ENCODE peak calls at places on chromosomes 1 and 21, in ten cellular contexts. K, L, I, H, R, V, U, C, O and X are unnamed samples. For H3K4me1, the result is how much of the 10 kb centered on the place peaks cover.

GRCh38 chr1:66262233-66262632 is 271.7 kb upstream of the SGIP1 start:
- DNase-seq in K (peak), L (no peak), I (peak), H (no peak), R (peak), V (no peak), U (no peak), C (peak), O (no peak), X (no peak)

GRCh38 chr1:5983361-5984103 is 8.7 kb downstream of the NPHP4 start:
- DNase-seq in K (no peak), L (no peak), I (peak), H (no peak), R (peak), V (no peak), U (no peak), C (no peak), O (no peak), X (no peak)

GRCh38 chr1:96346708-96347107 is 374.9 kb upstream of the PTBP2 start:
- DNase-seq in K (no peak), L (no peak), I (no peak), H (no peak), R (peak), V (no peak), U (no peak), C (no peak), O (no peak), X (no peak)

GRCh38 chr1:37999434-38000232 is 5.7 kb downstream of the FHL3 start:
- DNase-seq in K (no peak), L (no peak), I (no peak), H (no peak), R (peak), V (peak), U (peak), C (no peak), O (no peak), X (no peak)

GRCh38 chr21:45551316-45551715 is 9.1 kb upstream of the SLC19A1 start:
- DNase-seq in K (peak), L (no peak), I (no peak), H (no peak), R (peak), V (peak), U (no peak), C (no peak), O (no peak), X (no peak)

GRCh38 chr1:171142451-171143121 is 42.5 kb upstream of the FMO2 start:
- DNase-seq in K (no peak), L (no peak), I (no peak), H (no peak), R (no peak), V (peak), U (peak), C (no peak), O (no peak), X (no peak)

GRCh38 chr1:16612332-16613172 is 812 bp downstream of the NBPF1 start:
- DNase-seq in K (peak), L (no peak), I (peak), H (peak), R (peak), V (peak), U (peak), C (peak), O (no peak), X (peak)

GRCh38 chr1:33257388-33257758 is 1.1 kb downstream of the ZNF362 start:
- DNase-seq in K (no peak), L (no peak), I (no peak), H (no peak), R (no peak), V (no peak), U (no peak), C (no peak), O (no peak), X (no peak)

GRCh38 chr1:21956720-21957552 is 19.8 kb upstream of the HSPG2 start:
- DNase-seq in K (peak), L (peak), I (peak), H (no peak), R (peak), V (no peak), U (no peak), C (peak), O (peak), X (no peak)

DNA sequence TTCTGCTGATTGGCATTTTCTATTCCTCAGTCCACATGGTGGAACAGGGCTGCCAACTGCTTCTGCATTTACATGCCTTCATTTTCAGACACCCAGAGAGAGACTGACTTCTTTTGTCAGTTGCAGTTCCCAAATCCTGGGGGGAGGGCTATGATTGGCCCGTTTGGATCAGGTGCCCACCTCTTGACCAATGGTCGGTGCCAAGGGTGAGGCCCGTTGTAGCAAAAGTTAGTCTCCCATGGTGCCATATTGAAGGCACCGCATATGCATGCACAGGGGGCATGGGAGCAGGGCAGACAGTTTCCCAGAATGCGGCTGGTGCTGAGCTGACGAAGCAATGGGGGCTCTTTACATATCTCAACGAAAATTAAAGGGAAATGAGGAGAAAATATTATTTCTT is 18.4 kb downstream of the ZBTB18 start:
- DNase-seq in K (no peak), L (no peak), I (no peak), H (no peak), R (no peak), V (no peak), U (no peak), C (no peak), O (no peak), X (no peak)
- H3K4me3 ChIP-seq in K (no peak), L (no peak), I (no peak), H (no peak), R (no peak), V (no peak), U (no peak), C (no peak), O (no peak), X (no peak)

GRCh38 chr1:110509655-110510054 is 9.3 kb downstream of the KCNA10 start:
- DNase-seq in K (no peak), L (no peak), I (no peak), H (no peak), R (no peak), V (no peak), U (no peak), C (no peak), O (no peak), X (no peak)

GRCh38 chr1:110511436-110511835 is 7.5 kb downstream of the KCNA10 start:
- DNase-seq in K (no peak), L (no peak), I (no peak), H (no peak), R (no peak), V (no peak), U (no peak), C (no peak), O (no peak), X (no peak)

GRCh38 chr1:110505596-110505995 is 13.4 kb downstream of the KCNA10 start:
- DNase-seq in K (peak), L (no peak), I (no peak), H (no peak), R (no peak), V (no peak), U (no peak), C (no peak), O (no peak), X (no peak)

GRCh38 chr1:110508038-110508437 is 10.9 kb downstream of the KCNA10 start:
- DNase-seq in K (peak), L (no peak), I (no peak), H (peak), R (no peak), V (no peak), U (peak), C (no peak), O (no peak), X (no peak)

GRCh38 chr1:110508531-110508930 is 10.4 kb downstream of the KCNA10 start:
- DNase-seq in K (no peak), L (no peak), I (no peak), H (no peak), R (no peak), V (no peak), U (no peak), C (no peak), O (no peak), X (no peak)
- H3K4me1 ChIP-seq in K (under half), L (under half), I (under half), H (under half), R (under half), V (under half), U (under half), C (under half), O (under half), X (under half)

DNA sequence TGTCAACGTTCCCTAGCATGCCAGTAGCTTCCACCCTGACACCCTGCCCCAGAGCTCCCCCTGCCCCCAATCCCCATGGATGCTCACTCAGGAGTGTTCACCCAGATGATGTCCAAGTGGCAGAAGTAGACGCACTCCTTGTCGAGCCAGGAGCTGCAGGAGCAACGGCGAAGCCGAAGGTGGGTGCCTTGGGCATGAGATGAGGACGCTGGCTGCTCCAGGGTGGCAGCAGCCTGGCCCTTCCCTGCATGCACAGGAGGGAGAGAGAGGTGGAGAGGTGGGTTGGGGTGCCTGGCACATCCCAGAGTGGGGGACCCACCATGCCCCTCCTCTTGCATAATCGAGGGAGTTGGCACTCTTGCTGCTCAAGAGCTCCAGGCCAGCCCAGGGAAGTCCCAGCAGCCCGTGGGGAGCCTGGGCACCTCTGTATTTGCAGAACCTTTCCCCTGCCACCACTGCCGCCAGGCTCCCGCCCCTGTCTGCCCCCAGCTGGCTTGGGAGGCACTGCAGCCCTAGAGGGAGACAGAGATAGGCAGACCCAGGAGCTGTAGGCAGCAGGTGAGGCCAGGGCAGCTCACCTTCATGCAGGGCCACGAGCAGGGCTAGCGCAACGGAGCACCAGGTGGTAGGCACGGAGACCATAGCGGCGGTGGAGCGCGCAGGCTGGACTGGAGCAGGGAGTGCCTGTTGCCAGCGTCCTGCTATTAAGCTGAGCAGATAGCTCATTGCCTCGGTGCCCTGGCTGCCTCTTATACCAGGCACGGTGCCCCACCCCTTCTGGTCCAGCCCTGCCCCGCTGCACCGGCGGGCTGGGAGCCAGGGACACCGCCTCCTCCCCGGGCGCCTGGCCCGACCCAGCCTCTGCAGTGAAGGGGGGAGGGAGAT is at the start of gene EDN2:
- DNase-seq in K (peak), L (no peak), I (no peak), H (no peak), R (peak), V (peak), U (peak), C (no peak), O (peak), X (no peak)
- H3K4me3 ChIP-seq in K (no peak), L (no peak), I (peak), H (no peak), R (peak), V (no peak), U (no peak), C (peak), O (no peak), X (no peak)

GRCh38 chr1:167648978-167649752 is 19.1 kb downstream of the RCSD1 start:
- DNase-seq in K (no peak), L (no peak), I (no peak), H (no peak), R (no peak), V (no peak), U (no peak), C (no peak), O (no peak), X (no peak)
- H3K4me1 ChIP-seq in K (under half), L (under half), I (under half), H (under half), R (under half), V (under half), U (under half), C (under half), O (under half), X (under half)

DNA sequence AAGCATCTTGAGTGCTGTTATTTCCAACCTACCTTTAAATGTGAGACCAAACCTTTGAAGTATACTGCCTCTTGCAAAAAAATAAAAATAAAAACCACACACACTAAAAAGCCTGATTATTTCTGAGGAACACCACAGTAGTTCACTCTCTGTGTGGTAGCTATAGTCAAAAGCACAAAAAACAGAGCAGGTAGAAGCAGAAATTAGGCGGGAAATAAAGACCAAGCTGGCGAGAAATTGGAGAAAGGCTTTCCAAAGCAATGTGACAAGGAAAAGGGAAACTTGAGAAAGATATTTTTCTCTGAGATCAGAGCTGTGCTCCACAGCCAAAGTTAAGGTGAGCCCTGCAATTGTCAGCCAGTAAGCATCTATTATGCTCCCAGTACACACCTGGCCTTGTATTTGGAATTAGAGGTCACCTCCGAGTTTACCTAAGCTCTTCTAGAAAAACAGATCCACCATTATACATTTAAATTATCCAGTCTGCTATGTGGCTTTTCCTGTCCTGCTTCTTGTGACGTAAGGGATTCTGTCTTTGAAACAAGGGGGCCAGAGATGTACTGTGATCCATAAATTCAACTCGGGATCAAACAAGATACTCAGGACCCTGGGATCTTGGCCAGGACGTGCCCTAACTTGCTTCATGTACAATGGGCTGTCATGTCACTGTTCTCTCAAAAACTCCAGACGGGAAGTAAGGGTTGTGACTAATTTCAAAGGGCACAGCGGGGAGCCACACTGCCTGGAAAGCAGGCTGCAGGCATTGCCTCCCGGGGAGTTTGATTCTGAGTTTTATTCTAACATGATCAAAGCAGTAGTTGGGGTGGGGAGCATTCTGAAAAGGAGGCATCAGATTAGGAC is 39.8 kb upstream of the RAB4A start:
- DNase-seq in K (peak), L (no peak), I (peak), H (peak), R (peak), V (no peak), U (peak), C (no peak), O (no peak), X (peak)
- H3K4me3 ChIP-seq in K (no peak), L (no peak), I (no peak), H (no peak), R (no peak), V (no peak), U (no peak), C (no peak), O (no peak), X (no peak)

GRCh38 chr1:205748398-205749093 is 1.4 kb downstream of the NUCKS1 start:
- DNase-seq in K (peak), L (no peak), I (no peak), H (no peak), R (peak), V (no peak), U (peak), C (no peak), O (peak), X (peak)
- H3K4me1 ChIP-seq in K (under half), L (under half), I (under half), H (under half), R (under half), V (under half), U (under half), C (under half), O (under half), X (under half)

GRCh38 chr1:45507195-45507594 is 7.1 kb downstream of the MMACHC start:
- DNase-seq in K (no peak), L (no peak), I (no peak), H (no peak), R (no peak), V (no peak), U (no peak), C (no peak), O (no peak), X (no peak)

GRCh38 chr1:45503462-45504360 is 3.6 kb downstream of the MMACHC start:
- DNase-seq in K (no peak), L (no peak), I (no peak), H (no peak), R (no peak), V (no peak), U (no peak), C (no peak), O (no peak), X (no peak)

GRCh38 chr1:45499415-45499769 is 481 bp downstream of the CCDC163 start:
- DNase-seq in K (no peak), L (no peak), I (no peak), H (no peak), R (no peak), V (no peak), U (no peak), C (no peak), O (no peak), X (no peak)

GRCh38 chr1:45498279-45498678 is 1.6 kb downstream of the CCDC163 start:
- DNase-seq in K (no peak), L (no peak), I (no peak), H (no peak), R (no peak), V (no peak), U (no peak), C (no peak), O (no peak), X (no peak)

GRCh38 chr1:45501502-45501859 is 1.4 kb downstream of the MMACHC start:
- DNase-seq in K (no peak), L (no peak), I (no peak), H (no peak), R (no peak), V (no peak), U (no peak), C (no peak), O (no peak), X (no peak)
- H3K4me3 ChIP-seq in K (no peak), L (no peak), I (no peak), H (peak), R (no peak), V (no peak), U (peak), C (no peak), O (no peak), X (no peak)

GRCh38 chr1:198932351-198932991 is 293.6 kb downstream of the PTPRC start:
- DNase-seq in K (peak), L (no peak), I (no peak), H (no peak), R (peak), V (no peak), U (no peak), C (no peak), O (no peak), X (peak)

GRCh38 chr1:198929961-198930599 is 291.2 kb downstream of the PTPRC start:
- DNase-seq in K (peak), L (no peak), I (no peak), H (no peak), R (no peak), V (no peak), U (no peak), C (no peak), O (no peak), X (peak)

GRCh38 chr1:198925575-198925974 is 286.7 kb downstream of the PTPRC start:
- DNase-seq in K (no peak), L (no peak), I (no peak), H (no peak), R (no peak), V (no peak), U (no peak), C (no peak), O (no peak), X (no peak)

GRCh38 chr1:198927129-198927528 is 288.3 kb downstream of the PTPRC start:
- DNase-seq in K (no peak), L (no peak), I (no peak), H (no peak), R (no peak), V (no peak), U (no peak), C (no peak), O (no peak), X (no peak)

GRCh38 chr1:198929111-198929604 is 290.3 kb downstream of the PTPRC start:
- DNase-seq in K (no peak), L (no peak), I (no peak), H (no peak), R (no peak), V (no peak), U (no peak), C (no peak), O (no peak), X (no peak)
- H3K4me1 ChIP-seq in K (under half), L (under half), I (under half), H (under half), R (under half), V (under half), U (under half), C (half or more), O (under half), X (under half)

GRCh38 chr21:41952568-41953248 is 1.1 kb downstream of the C2CD2 start:
- DNase-seq in K (peak), L (no peak), I (no peak), H (no peak), R (peak), V (no peak), U (peak), C (no peak), O (no peak), X (peak)
- H3K4me3 ChIP-seq in K (no peak), L (peak), I (peak), H (peak), R (peak), V (peak), U (peak), C (peak), O (no peak), X (peak)

DNA sequence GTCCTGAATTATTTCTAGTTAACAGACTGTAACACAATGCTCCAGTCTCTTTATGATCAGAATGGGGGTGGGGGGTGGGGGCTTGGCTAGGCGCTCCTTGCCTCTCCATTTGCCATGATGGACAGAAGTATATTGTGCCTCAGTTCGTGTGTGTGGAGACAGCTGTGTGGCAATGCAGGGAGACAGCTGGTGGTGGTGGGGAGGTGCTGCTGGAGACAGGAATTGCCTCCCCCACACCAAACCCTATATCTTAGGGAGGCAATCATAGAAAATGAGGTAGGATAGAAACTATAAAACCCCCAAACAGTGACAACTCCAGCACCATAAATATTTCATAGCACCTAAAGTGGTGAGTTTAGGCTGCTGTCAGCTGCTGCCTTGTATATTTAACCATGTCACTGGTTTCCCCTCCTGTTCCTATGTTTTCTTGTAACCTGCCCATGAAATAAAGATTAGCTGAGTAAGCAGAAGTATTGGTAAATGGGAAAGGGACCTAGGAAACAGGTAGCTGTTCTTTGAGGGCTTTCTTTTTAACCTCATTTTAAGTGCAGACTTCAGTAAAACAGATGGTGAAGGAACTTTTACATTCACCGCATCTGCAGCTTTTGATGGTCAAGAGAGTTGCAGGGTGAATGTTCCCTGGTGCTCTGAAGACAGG is 3.4 kb downstream of the PLXNA2 start:
- DNase-seq in K (no peak), L (no peak), I (no peak), H (no peak), R (no peak), V (no peak), U (no peak), C (no peak), O (no peak), X (no peak)
- H3K4me1 ChIP-seq in K (under half), L (half or more), I (half or more), H (under half), R (under half), V (under half), U (half or more), C (under half), O (under half), X (under half)